ENCODE peak calls at places on chromosomes 12 and 14, in nine cellular contexts. One of them, this sample, is unnamed.

GRCh38 chr12:121784460-121784859 is 9.0 kb downstream of the RHOF start:
- DNase-seq in AG04450: no peak
- DNase-seq in omental fat pad: no peak
- DNase-seq in body of pancreas: no peak
- DNase-seq in cardiac fibroblast: peak
- DNase-seq in kidney epithelial cell: no peak
- DNase-seq in AG09309: peak
- DNase-seq in left lung: no peak
- DNase-seq in cardiac muscle cell: no peak
- DNase-seq in this sample: no peak

GRCh38 chr12:48946943-48947342 is 10.3 kb downstream of the ARF3 start:
- DNase-seq in AG04450: no peak
- DNase-seq in body of pancreas: no peak
- DNase-seq in omental fat pad: no peak
- DNase-seq in AG09309: no peak
- DNase-seq in kidney epithelial cell: no peak
- DNase-seq in left lung: no peak
- DNase-seq in cardiac muscle cell: no peak
- DNase-seq in cardiac fibroblast: no peak
- DNase-seq in this sample: no peak

GRCh38 chr14:79093542-79093941 is 923.4 kb downstream of the NRXN3 start:
- DNase-seq in body of pancreas: no peak
- DNase-seq in left lung: no peak
- DNase-seq in cardiac muscle cell: no peak
- DNase-seq in kidney epithelial cell: no peak
- DNase-seq in AG04450: no peak
- DNase-seq in cardiac fibroblast: no peak
- DNase-seq in omental fat pad: no peak
- DNase-seq in AG09309: no peak
- DNase-seq in this sample: no peak

GRCh38 chr12:27552886-27553560 is 29.0 kb downstream of the PPFIBP1 start:
- DNase-seq in body of pancreas: no peak
- DNase-seq in AG09309: no peak
- DNase-seq in cardiac fibroblast: peak
- DNase-seq in left lung: no peak
- DNase-seq in kidney epithelial cell: no peak
- DNase-seq in cardiac muscle cell: no peak
- DNase-seq in omental fat pad: no peak
- DNase-seq in AG04450: no peak
- DNase-seq in this sample: no peak

GRCh38 chr12:51011960-51012359 is 14.2 kb downstream of the SLC11A2 start:
- DNase-seq in kidney epithelial cell: no peak
- DNase-seq in AG04450: no peak
- DNase-seq in cardiac muscle cell: no peak
- DNase-seq in omental fat pad: no peak
- DNase-seq in body of pancreas: no peak
- DNase-seq in cardiac fibroblast: no peak
- DNase-seq in left lung: peak
- DNase-seq in AG09309: no peak
- DNase-seq in this sample: no peak

GRCh38 chr12:54958048-54958658 is 26.4 kb downstream of the TESPA1 start:
- DNase-seq in AG09309: peak
- DNase-seq in kidney epithelial cell: no peak
- DNase-seq in omental fat pad: no peak
- DNase-seq in cardiac muscle cell: peak
- DNase-seq in left lung: no peak
- DNase-seq in cardiac fibroblast: peak
- DNase-seq in AG04450: peak
- DNase-seq in body of pancreas: peak
- DNase-seq in this sample: peak

GRCh38 chr12:52495385-52495784 is 2.3 kb upstream of the KRT6A start:
- DNase-seq in omental fat pad: no peak
- DNase-seq in cardiac muscle cell: peak
- DNase-seq in body of pancreas: no peak
- DNase-seq in left lung: no peak
- DNase-seq in AG09309: no peak
- DNase-seq in kidney epithelial cell: no peak
- DNase-seq in cardiac fibroblast: peak
- DNase-seq in AG04450: no peak
- DNase-seq in this sample: no peak

GRCh38 chr14:91399868-91400640 is 17.6 kb downstream of the CCDC88C start:
- DNase-seq in AG04450: no peak
- DNase-seq in omental fat pad: no peak
- DNase-seq in cardiac fibroblast: no peak
- DNase-seq in left lung: no peak
- DNase-seq in kidney epithelial cell: no peak
- DNase-seq in cardiac muscle cell: no peak
- DNase-seq in AG09309: no peak
- DNase-seq in body of pancreas: peak
- DNase-seq in this sample: no peak

GRCh38 chr12:49637401-49637800 is 14.0 kb downstream of the PRPF40B start:
- DNase-seq in cardiac fibroblast: no peak
- DNase-seq in AG04450: no peak
- DNase-seq in omental fat pad: no peak
- DNase-seq in cardiac muscle cell: peak
- DNase-seq in AG09309: no peak
- DNase-seq in kidney epithelial cell: no peak
- DNase-seq in left lung: no peak
- DNase-seq in body of pancreas: no peak
- DNase-seq in this sample: no peak

DNA sequence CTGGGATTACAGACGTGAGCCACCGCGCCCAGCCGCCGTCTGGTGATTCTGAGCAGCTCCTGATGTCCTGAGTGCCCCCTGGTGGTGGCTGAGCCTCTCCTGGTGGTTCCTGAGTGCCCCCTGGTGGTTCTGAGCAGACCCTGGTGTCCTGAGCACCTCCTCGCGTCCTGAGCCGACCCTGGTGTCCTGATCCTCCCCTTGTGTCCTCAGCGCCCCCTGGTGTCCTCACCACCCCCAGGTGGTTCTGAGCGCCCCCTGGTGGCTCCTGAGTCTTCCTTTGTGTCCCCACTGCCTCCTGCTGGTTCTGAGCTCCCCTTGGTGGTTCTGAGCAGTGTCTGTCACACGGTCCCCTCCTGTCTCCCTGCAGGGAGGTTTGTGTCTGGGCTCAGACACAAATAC is 1304.9 kb downstream of the TMEM121 start:
- DNase-seq in left lung: no peak
- DNase-seq in cardiac fibroblast: peak
- DNase-seq in AG04450: no peak
- DNase-seq in omental fat pad: no peak
- DNase-seq in kidney epithelial cell: no peak
- DNase-seq in body of pancreas: peak
- DNase-seq in AG09309: no peak
- DNase-seq in cardiac muscle cell: no peak
- DNase-seq in this sample: no peak
- TF ChIP-seq CTCF in left lung: no peak
- TF ChIP-seq CTCF in cardiac fibroblast: peak
- TF ChIP-seq CTCF in AG04450: peak
- TF ChIP-seq CTCF in omental fat pad: no peak
- TF ChIP-seq CTCF in kidney epithelial cell: peak
- TF ChIP-seq CTCF in body of pancreas: peak
- TF ChIP-seq CTCF in AG09309: peak
- TF ChIP-seq CTCF in cardiac muscle cell: peak
- TF ChIP-seq CTCF in this sample: no peak

GRCh38 chr14:61252354-61253063 is 28.6 kb downstream of the TMEM30B start:
- DNase-seq in body of pancreas: peak
- DNase-seq in cardiac fibroblast: peak
- DNase-seq in cardiac muscle cell: peak
- DNase-seq in kidney epithelial cell: peak
- DNase-seq in left lung: peak
- DNase-seq in AG04450: peak
- DNase-seq in omental fat pad: peak
- DNase-seq in AG09309: peak
- DNase-seq in this sample: peak
- TF ChIP-seq CTCF in body of pancreas: peak
- TF ChIP-seq CTCF in cardiac fibroblast: peak
- TF ChIP-seq CTCF in cardiac muscle cell: peak
- TF ChIP-seq CTCF in kidney epithelial cell: peak
- TF ChIP-seq CTCF in left lung: peak
- TF ChIP-seq CTCF in AG04450: peak
- TF ChIP-seq CTCF in omental fat pad: no peak
- TF ChIP-seq CTCF in AG09309: peak
- TF ChIP-seq CTCF in this sample: peak

GRCh38 chr12:13962699-13963098 is 18.7 kb downstream of the GRIN2B start:
- DNase-seq in omental fat pad: no peak
- DNase-seq in body of pancreas: no peak
- DNase-seq in AG09309: no peak
- DNase-seq in cardiac muscle cell: peak
- DNase-seq in kidney epithelial cell: no peak
- DNase-seq in cardiac fibroblast: no peak
- DNase-seq in AG04450: no peak
- DNase-seq in left lung: no peak
- DNase-seq in this sample: no peak
- TF ChIP-seq CTCF in omental fat pad: no peak
- TF ChIP-seq CTCF in body of pancreas: no peak
- TF ChIP-seq CTCF in AG09309: no peak
- TF ChIP-seq CTCF in cardiac muscle cell: no peak
- TF ChIP-seq CTCF in kidney epithelial cell: peak
- TF ChIP-seq CTCF in cardiac fibroblast: no peak
- TF ChIP-seq CTCF in AG04450: peak
- TF ChIP-seq CTCF in left lung: no peak
- TF ChIP-seq CTCF in this sample: no peak

GRCh38 chr14:26206640-26207039 is 391.2 kb downstream of the NOVA1 start:
- DNase-seq in cardiac fibroblast: no peak
- DNase-seq in cardiac muscle cell: no peak
- DNase-seq in body of pancreas: no peak
- DNase-seq in AG09309: no peak
- DNase-seq in AG04450: no peak
- DNase-seq in kidney epithelial cell: no peak
- DNase-seq in omental fat pad: no peak
- DNase-seq in left lung: no peak
- DNase-seq in this sample: no peak
- TF ChIP-seq CTCF in cardiac fibroblast: no peak
- TF ChIP-seq CTCF in cardiac muscle cell: no peak
- TF ChIP-seq CTCF in body of pancreas: no peak
- TF ChIP-seq CTCF in AG09309: no peak
- TF ChIP-seq CTCF in AG04450: no peak
- TF ChIP-seq CTCF in kidney epithelial cell: no peak
- TF ChIP-seq CTCF in omental fat pad: no peak
- TF ChIP-seq CTCF in left lung: no peak
- TF ChIP-seq CTCF in this sample: no peak

GRCh38 chr12:47881826-47882427 is 22.9 kb downstream of the VDR start:
- DNase-seq in AG09309: peak
- DNase-seq in cardiac muscle cell: no peak
- DNase-seq in body of pancreas: peak
- DNase-seq in cardiac fibroblast: peak
- DNase-seq in AG04450: peak
- DNase-seq in omental fat pad: no peak
- DNase-seq in left lung: peak
- DNase-seq in kidney epithelial cell: peak
- DNase-seq in this sample: peak
- TF ChIP-seq CTCF in AG09309: no peak
- TF ChIP-seq CTCF in cardiac muscle cell: no peak
- TF ChIP-seq CTCF in body of pancreas: no peak
- TF ChIP-seq CTCF in cardiac fibroblast: no peak
- TF ChIP-seq CTCF in AG04450: no peak
- TF ChIP-seq CTCF in omental fat pad: no peak
- TF ChIP-seq CTCF in left lung: no peak
- TF ChIP-seq CTCF in kidney epithelial cell: no peak
- TF ChIP-seq CTCF in this sample: no peak

DNA sequence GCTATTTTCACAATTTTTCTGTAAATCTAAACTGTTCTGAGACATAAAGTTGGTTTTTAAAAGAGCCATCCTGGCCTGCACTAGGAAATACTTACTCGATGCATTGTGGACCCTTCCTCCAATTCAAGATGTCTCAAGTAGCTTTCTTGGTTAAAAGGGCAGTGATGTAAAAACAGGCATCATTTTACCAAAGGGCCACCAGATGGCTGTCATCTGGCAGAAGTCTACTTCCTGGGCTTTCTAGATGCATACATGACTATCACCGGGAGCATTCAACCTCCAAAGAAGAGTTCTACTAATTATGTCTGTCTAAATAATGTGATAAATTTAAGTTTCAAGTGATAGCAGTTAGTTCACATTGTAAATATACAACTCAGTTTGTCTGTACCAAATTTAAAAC is 96.8 kb upstream of the FRMD6 start:
- DNase-seq in left lung: no peak
- DNase-seq in kidney epithelial cell: no peak
- DNase-seq in omental fat pad: no peak
- DNase-seq in AG04450: no peak
- DNase-seq in cardiac fibroblast: peak
- DNase-seq in AG09309: no peak
- DNase-seq in body of pancreas: no peak
- DNase-seq in cardiac muscle cell: no peak
- DNase-seq in this sample: no peak
- TF ChIP-seq CTCF in left lung: no peak
- TF ChIP-seq CTCF in kidney epithelial cell: peak
- TF ChIP-seq CTCF in omental fat pad: no peak
- TF ChIP-seq CTCF in AG04450: peak
- TF ChIP-seq CTCF in cardiac fibroblast: peak
- TF ChIP-seq CTCF in AG09309: peak
- TF ChIP-seq CTCF in body of pancreas: no peak
- TF ChIP-seq CTCF in cardiac muscle cell: no peak
- TF ChIP-seq CTCF in this sample: peak

DNA sequence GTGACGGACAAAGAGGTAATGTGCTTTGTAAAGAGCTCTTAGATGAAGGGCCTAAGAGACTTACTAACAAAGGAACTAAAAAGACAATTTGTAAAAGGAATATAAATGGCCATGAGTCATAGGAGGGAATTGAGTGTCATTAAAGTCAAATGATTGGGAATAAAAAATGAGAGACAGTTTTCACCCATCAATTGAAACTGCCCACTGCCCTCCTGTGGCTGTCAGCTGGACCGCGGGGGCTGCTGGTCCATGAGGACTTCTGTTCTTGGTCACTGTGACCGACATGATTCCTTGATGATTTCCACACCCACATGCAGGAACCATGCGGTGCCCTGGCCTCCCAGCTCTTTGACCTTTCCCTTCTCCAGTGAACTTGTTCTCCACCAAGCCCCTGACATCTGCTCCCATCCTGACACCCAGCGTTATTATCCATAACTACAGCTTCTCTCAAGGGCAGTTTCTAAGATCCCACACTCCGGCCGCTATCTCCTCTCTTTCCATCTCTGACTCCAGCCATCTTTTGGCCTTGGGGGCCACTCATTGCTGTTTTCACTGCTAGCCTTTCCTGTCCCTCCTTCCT is 48.4 kb downstream of the C12orf75 start:
- DNase-seq in cardiac muscle cell: peak
- DNase-seq in AG04450: no peak
- DNase-seq in AG09309: no peak
- DNase-seq in cardiac fibroblast: peak
- DNase-seq in body of pancreas: no peak
- DNase-seq in omental fat pad: no peak
- DNase-seq in kidney epithelial cell: no peak
- DNase-seq in left lung: no peak
- DNase-seq in this sample: no peak
- TF ChIP-seq CTCF in cardiac muscle cell: peak
- TF ChIP-seq CTCF in AG04450: peak
- TF ChIP-seq CTCF in AG09309: peak
- TF ChIP-seq CTCF in cardiac fibroblast: peak
- TF ChIP-seq CTCF in body of pancreas: no peak
- TF ChIP-seq CTCF in omental fat pad: no peak
- TF ChIP-seq CTCF in kidney epithelial cell: peak
- TF ChIP-seq CTCF in left lung: no peak
- TF ChIP-seq CTCF in this sample: peak

GRCh38 chr14:70338550-70338949 is 20.9 kb downstream of the COX16 start:
- DNase-seq in AG09309: no peak
- DNase-seq in AG04450: no peak
- DNase-seq in kidney epithelial cell: no peak
- DNase-seq in body of pancreas: no peak
- DNase-seq in cardiac muscle cell: no peak
- DNase-seq in left lung: no peak
- DNase-seq in omental fat pad: no peak
- DNase-seq in cardiac fibroblast: no peak
- DNase-seq in this sample: no peak
- TF ChIP-seq CTCF in AG09309: no peak
- TF ChIP-seq CTCF in AG04450: no peak
- TF ChIP-seq CTCF in kidney epithelial cell: no peak
- TF ChIP-seq CTCF in body of pancreas: no peak
- TF ChIP-seq CTCF in cardiac muscle cell: no peak
- TF ChIP-seq CTCF in left lung: no peak
- TF ChIP-seq CTCF in omental fat pad: no peak
- TF ChIP-seq CTCF in cardiac fibroblast: no peak
- TF ChIP-seq CTCF in this sample: no peak